ENCODE peak calls at places on chromosomes 5 and 9, in four cellular contexts. G is GM12878, S is K562, O is HepG2. P is an unnamed sample.

GRCh38 chr5:82459626-82460025 is 181.5 kb upstream of the RPS23 start:
- DNase-seq in G (no peak), S (no peak), O (no peak), P (no peak)

GRCh38 chr5:8081179-8081578 is 212.2 kb downstream of the MTRR start:
- DNase-seq in G (no peak), S (no peak), O (no peak), P (no peak)

GRCh38 chr5:122311400-122311887 is 593 bp upstream of the SNCAIP start:
- DNase-seq in G (no peak), S (no peak), O (no peak), P (peak; percentile 73)

GRCh38 chr9:116087751-116088194 is 65.8 kb upstream of the PAPPA start:
- DNase-seq in G (no peak), S (no peak), O (no peak), P (no peak)

GRCh38 chr9:33752130-33752637 is 43.2 kb upstream of the PRSS3 start:
- DNase-seq in G (no peak), S (no peak), O (peak; percentile 76), P (no peak)

GRCh38 chr9:127253446-127253845 is 11.1 kb upstream of the GARNL3 start:
- DNase-seq in G (no peak), S (no peak), O (no peak), P (peak; percentile 80)

GRCh38 chr5:17374973-17375844 is 122.8 kb upstream of the TAF11L2 start:
- DNase-seq in G (no peak), S (no peak), O (peak; percentile 21), P (peak; percentile 73)

GRCh38 chr5:173291722-173292658 is 36.2 kb downstream of the STC2 start:
- DNase-seq in G (peak; percentile 37), S (no peak), O (no peak), P (peak; percentile 59)

GRCh38 chr9:89642789-89643188 is 38.0 kb downstream of the GADD45G start:
- DNase-seq in G (no peak), S (no peak), O (no peak), P (no peak)

GRCh38 chr9:120336021-120336752 is 243.8 kb downstream of the CDK5RAP2 start:
- DNase-seq in G (no peak), S (no peak), O (no peak), P (no peak)

GRCh38 chr9:96140401-96141180 is 161.4 kb downstream of the HSD17B3 start:
- DNase-seq in G (no peak), S (no peak), O (no peak), P (peak; percentile 47)

GRCh38 chr9:73009649-73010288 is 56.9 kb upstream of the ALDH1A1 start:
- DNase-seq in G (no peak), S (peak; percentile 83), O (no peak), P (peak; percentile 30)

GRCh38 chr9:125844611-125845010 is 97.4 kb downstream of the PBX3 start:
- DNase-seq in G (no peak), S (no peak), O (no peak), P (no peak)

GRCh38 chr5:41346609-41347008 is 133.3 kb upstream of the C6 start:
- DNase-seq in G (no peak), S (no peak), O (no peak), P (no peak)

GRCh38 chr9:119273325-119273904 is 95.8 kb downstream of the BRINP1 start:
- DNase-seq in G (no peak), S (no peak), O (no peak), P (no peak)

GRCh38 chr5:36948650-36949049 is 72.1 kb downstream of the NIPBL start:
- DNase-seq in G (no peak), S (no peak), O (no peak), P (no peak)

GRCh38 chr5:96657068-96657467 is 5.1 kb upstream of the CAST start:
- DNase-seq in G (peak; percentile 61), S (peak; percentile 52), O (peak; percentile 12), P (no peak)

GRCh38 chr9:88187631-88188030 is 49.4 kb upstream of the SPATA31C2 start:
- DNase-seq in G (no peak), S (no peak), O (no peak), P (no peak)

GRCh38 chr5:56783261-56783660 is 32.1 kb upstream of the MAP3K1 start:
- DNase-seq in G (no peak), S (no peak), O (no peak), P (no peak)

GRCh38 chr9:132546148-132547051 is 36.0 kb upstream of the BARHL1 start:
- DNase-seq in G (no peak), S (peak; percentile 18), O (no peak), P (peak; percentile 82)

GRCh38 chr9:127871531-127871930 is 5.9 kb downstream of the AK1 start:
- DNase-seq in G (no peak), S (no peak), O (no peak), P (no peak)

GRCh38 chr9:130106860-130107848 is 53.4 kb downstream of the GPR107 start:
- DNase-seq in G (no peak), S (peak; percentile 86), O (peak; percentile 55), P (peak; percentile 93)

GRCh38 chr9:91720746-91721705 is 229.0 kb downstream of the ROR2 start:
- DNase-seq in G (no peak), S (peak; percentile 13), O (no peak), P (no peak)

GRCh38 chr9:37549527-37549926 is 26.7 kb downstream of the FBXO10 start:
- DNase-seq in G (no peak), S (no peak), O (no peak), P (no peak)

GRCh38 chr5:16741007-16741406 is 124.2 kb upstream of the RETREG1 start:
- DNase-seq in G (no peak), S (no peak), O (peak; percentile 16), P (peak; percentile 81)

GRCh38 chr5:39209924-39210323 is 9.4 kb downstream of the FYB1 start:
- DNase-seq in G (no peak), S (no peak), O (no peak), P (no peak)

GRCh38 chr9:114417511-114417910 is 29.7 kb upstream of the AKNA start:
- DNase-seq in G (no peak), S (no peak), O (no peak), P (no peak)

GRCh38 chr9:71097696-71098095 is 23.7 kb downstream of the TRPM3 start:
- DNase-seq in G (no peak), S (no peak), O (no peak), P (no peak)
- H2AFZ ChIP-seq in G (no peak overlapping the region), S (no peak overlapping the region), O (no peak overlapping the region), P (no peak overlapping the region)

GRCh38 chr9:18587988-18588387 is 114.0 kb downstream of the ADAMTSL1 start:
- DNase-seq in G (no peak), S (no peak), O (no peak), P (no peak)
- TF ChIP-seq JUNB in G (no peak), S (no peak), O (no peak), P (no peak)

DNA sequence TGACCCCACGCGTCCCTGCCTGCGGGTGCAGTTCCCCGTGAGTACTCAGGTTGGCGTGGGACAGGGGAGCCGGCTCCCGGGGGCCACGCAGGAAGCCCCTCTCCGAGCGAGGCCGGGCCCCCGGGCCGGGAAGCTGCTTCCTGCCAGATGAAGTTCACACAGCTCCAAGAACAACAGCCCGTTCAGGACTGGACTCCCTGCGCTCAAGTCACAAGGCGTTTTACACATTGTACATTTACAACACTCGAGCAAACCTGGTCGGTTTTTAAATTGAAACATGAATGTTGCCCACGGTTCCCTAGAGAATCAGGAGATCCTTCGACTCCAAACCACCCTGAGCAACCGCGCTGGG is 22.4 kb downstream of the SLC9A3 start:
- DNase-seq in G (no peak), S (no peak), O (no peak), P (no peak)
- TF ChIP-seq EZH2 in G (no peak), S (no peak), O (no peak), P (no peak)

DNA sequence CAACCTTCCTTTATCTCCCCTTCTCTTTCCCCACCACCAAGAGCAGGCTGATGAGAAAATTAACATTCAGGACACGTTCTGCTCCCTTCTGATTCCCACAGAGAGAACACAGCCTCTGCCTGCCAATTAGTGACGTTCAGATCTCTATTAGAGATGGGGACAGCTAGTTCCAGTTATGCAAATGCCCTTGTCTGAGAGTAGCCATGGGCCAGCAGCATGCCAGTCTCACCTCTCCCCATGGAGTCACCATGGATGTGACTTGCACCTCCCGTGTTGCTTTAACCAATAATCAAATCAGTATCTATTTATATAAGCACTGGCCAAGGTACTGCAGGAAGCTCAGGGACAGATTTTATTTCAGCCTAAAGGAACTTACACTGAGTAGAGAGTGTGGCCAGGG is 61.3 kb downstream of the KCNIP1 start:
- DNase-seq in G (no peak), S (no peak), O (no peak), P (no peak)
- H2AFZ ChIP-seq in G (no peak overlapping the region), S (no peak overlapping the region), O (no peak overlapping the region), P (no peak overlapping the region)

DNA sequence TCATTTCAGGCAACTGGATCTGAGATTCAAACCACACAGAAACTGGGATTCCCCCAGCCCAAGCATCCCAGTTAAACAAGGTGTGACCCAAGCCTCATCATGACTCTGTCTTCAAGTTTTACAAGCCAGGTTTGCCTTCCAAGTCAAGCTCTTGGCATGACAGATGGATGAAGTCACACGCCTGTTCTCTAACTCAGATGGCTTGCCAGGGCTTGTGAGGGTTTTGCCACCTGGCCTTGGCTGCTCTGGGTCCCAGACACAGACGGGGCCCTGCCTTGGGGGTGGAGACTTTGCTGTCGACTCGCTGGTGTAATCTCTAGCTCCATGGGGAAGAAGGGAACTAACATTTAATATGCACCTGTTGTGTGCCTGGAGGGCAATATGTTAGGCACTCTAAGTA is 95.8 kb upstream of the RARS1 start:
- DNase-seq in G (no peak), S (no peak), O (no peak), P (no peak)
- TF ChIP-seq JUNB in G (no peak), S (no peak), O (no peak), P (no peak)

DNA sequence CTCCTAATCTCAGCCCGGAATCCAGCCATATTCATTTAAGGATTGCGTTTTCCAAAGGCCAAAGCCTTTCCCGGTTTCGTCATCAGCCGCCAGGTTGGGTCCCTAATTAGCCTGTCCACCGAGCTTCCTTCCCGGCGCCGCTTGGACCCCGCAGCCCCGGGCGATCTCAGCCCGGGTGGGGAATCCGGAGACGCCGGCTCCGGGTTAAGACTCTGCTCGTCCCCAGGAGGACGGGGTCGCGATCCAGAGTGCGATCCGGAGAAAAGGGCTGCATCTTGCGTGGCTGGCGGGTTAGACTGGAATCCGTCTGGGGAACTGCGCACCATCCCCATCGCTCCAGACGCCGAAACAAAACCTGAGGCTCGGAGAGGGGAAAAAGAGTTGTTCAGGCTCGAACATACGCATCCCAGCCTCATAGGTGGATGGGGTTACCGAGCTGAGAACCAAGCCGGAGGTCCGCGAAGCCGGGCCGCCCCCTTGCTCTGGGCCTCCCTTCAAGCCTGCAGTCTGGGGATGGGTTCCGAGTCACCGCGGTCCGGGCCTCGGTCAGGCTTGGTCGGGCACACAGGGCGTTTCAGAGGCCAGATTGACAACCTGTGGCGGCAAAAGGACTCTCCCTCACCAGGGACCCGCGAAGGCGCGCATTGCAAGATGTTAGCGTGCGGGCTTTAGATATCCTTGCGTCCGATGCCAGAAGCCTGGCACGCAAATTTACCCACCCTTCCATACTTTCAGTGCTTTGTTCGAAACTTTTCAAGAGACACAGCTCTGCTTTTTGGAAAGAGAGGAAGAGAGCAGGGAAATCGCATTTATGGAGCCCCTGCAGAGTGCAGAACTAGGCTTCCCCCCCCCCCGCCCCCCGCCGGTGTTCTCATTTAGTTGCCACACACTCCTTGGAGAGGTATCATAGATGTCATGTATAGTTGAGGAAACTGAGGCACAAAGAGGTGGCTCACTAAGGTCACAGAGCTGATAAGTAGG is 7.9 kb downstream of the MSX2 start:
- DNase-seq in G (no peak), S (no peak), O (no peak), P (peak; percentile 63)
- TF ChIP-seq EZH2 in G (no peak), S (no peak), O (no peak), P (peak; percentile 87)

P was measured in GM23338.